ENCODE peak calls at places on chromosome 1, in five cellular contexts. A is HCT116, K is HepG2, N is H1, X is K562. B is an unnamed sample.

GRCh38 chr1:91621360-91621759 is 120.7 kb downstream of the CDC7 start:
- DNase-seq in A (no peak), K (no peak), N (no peak), X (no peak), B (no peak)

GRCh38 chr1:67988066-67988465 is 62.4 kb downstream of the DIRAS3 start:
- DNase-seq in A (no peak), K (no peak), N (no peak), X (no peak), B (no peak)

GRCh38 chr1:201505505-201505893 is 1.4 kb downstream of the CSRP1 start:
- DNase-seq in A (no peak), K (no peak), N (no peak), X (no peak), B (peak; percentile 68)

GRCh38 chr1:156664949-156665411 is 12.2 kb downstream of the NES start:
- DNase-seq in A (no peak), K (peak; percentile 78), N (no peak), X (no peak), B (no peak)

GRCh38 chr1:156546267-156546666 is 26.1 kb downstream of the IQGAP3 start:
- DNase-seq in A (no peak), K (no peak), N (no peak), X (no peak), B (no peak)

GRCh38 chr1:55129194-55129728 is 85.9 kb downstream of the USP24 start:
- DNase-seq in A (no peak), K (no peak), N (no peak), X (no peak), B (no peak)

GRCh38 chr1:157399984-157400382 is 152.3 kb downstream of the FCRL5 start:
- DNase-seq in A (no peak), K (peak; percentile 10), N (no peak), X (no peak), B (peak; percentile 16)

GRCh38 chr1:10728595-10729410 is 67.6 kb downstream of the CASZ1 start:
- DNase-seq in A (no peak), K (no peak), N (no peak), X (no peak), B (no peak)

GRCh38 chr1:178651742-178652141 is 73.3 kb upstream of the RALGPS2 start:
- DNase-seq in A (no peak), K (no peak), N (no peak), X (no peak), B (no peak)

GRCh38 chr1:32759997-32760623 is 57.0 kb downstream of the YARS1 start:
- DNase-seq in A (peak; percentile 94), K (peak; percentile 96), N (peak; percentile 99), X (peak; percentile 76), B (peak; percentile 99)

GRCh38 chr1:152182942-152183341 is 23.9 kb upstream of the RPTN start:
- DNase-seq in A (no peak), K (no peak), N (no peak), X (no peak), B (no peak)

GRCh38 chr1:241356187-241356518 is 852 bp downstream of the RGS7 start:
- DNase-seq in A (no peak), K (no peak), N (no peak), X (no peak), B (no peak)

GRCh38 chr1:182229907-182230522 is 161.6 kb downstream of the GLUL start:
- DNase-seq in A (no peak), K (no peak), N (no peak), X (no peak), B (no peak)

GRCh38 chr1:65724151-65724550 is 68.5 kb upstream of the PDE4B start:
- DNase-seq in A (no peak), K (no peak), N (no peak), X (no peak), B (no peak)

GRCh38 chr1:109239580-109240068 is 9.7 kb upstream of the CELSR2 start:
- DNase-seq in A (no peak), K (peak; percentile 66), N (peak; percentile 65), X (peak; percentile 72), B (peak; percentile 60)

GRCh38 chr1:167533851-167534300 is 15.5 kb upstream of the CD247 start:
- DNase-seq in A (peak; percentile 48), K (peak; percentile 54), N (peak; percentile 56), X (peak; percentile 86), B (peak; percentile 85)

GRCh38 chr1:215905493-215906095 is 338.5 kb downstream of the KCTD3 start:
- DNase-seq in A (no peak), K (no peak), N (no peak), X (no peak), B (no peak)

GRCh38 chr1:179930867-179931266 is 23.7 kb upstream of the CEP350 start:
- DNase-seq in A (no peak), K (no peak), N (no peak), X (no peak), B (no peak)

GRCh38 chr1:40710581-40711315 is 19.2 kb downstream of the NFYC start:
- DNase-seq in A (no peak), K (peak; percentile 67), N (no peak), X (no peak), B (no peak)
- TF ChIP-seq ZNF274 in A (no peak), K (no peak), N (no peak), X (no peak), B (no peak)

GRCh38 chr1:30872948-30873263 is 35.7 kb downstream of the SDC3 start:
- DNase-seq in A (no peak), K (no peak), N (no peak), X (no peak), B (no peak)
- H3K36me3 ChIP-seq in A (no peaks in the 10 kb centered on the region), K (no peaks in the 10 kb centered on the region), N (peaks cover 17% of the 10 kb centered on the region), X (peaks cover 28% of the 10 kb centered on the region), B (peaks cover 61% of the 10 kb centered on the region)

DNA sequence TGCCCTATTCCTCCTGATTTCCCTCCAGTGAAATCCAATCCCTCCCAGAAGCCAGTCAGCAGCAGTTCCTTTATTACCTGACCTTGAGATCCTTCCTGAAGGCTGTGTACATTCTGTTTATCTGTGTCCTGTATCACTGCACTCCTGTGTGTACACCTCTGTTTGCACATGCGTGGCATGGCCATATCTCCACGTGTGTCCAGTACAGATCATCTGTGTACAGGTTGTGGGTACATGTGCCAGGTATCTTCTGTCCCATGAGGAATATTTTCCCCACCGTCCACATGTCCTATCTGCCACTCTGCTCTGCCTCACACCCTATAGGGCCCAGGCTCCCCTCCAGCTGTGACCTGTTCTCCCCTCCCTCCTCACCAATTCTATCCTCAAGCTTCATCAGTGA is 2.8 kb downstream of the CDC42SE1 start:
- DNase-seq in A (no peak), K (no peak), N (no peak), X (no peak), B (no peak)
- H3K9ac ChIP-seq in A (no peak overlapping the region), K (peak overlapping the region; percentile 4), N (no peak overlapping the region), X (peak overlapping the region; percentile 80), B (peak overlapping the region; percentile 37)

DNA sequence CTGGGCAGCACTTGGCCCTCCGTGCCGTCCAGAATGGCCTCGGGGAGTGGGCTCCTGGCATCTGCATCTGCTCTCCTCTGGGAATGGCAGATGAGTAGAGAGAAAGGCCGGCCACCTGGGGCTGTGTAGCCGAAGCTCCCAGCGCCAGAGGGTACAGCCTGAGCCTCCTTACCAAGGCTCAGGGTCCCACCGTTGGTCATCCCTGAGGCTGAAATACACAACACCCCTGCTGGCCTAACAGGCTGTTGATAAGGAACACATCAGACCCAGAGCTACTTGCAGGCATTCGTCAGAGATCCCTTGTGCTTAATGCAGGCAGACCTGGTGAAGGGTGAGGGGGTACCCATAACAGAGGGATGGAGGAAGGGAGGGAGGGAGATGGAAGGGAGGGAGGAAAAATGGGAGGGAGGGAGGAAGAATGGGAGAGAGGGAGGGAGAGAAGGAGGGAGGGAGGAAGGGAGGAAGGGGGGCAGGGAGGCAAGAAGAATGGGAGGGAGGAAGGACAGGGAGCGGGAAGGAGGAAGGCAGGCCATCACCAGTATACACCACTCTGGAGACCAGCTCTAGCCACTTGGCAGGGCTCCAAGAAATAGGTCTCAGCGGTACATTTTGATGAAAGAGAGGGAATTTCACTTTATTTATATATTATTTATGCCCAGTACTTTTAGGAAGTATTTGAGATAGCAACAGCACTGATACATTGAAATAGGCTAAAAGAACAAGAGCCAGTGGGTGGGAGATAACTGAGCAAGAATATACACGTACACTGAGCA is 315.1 kb upstream of the VAMP3 start:
- DNase-seq in A (no peak), K (no peak), N (no peak), X (no peak), B (no peak)
- TF ChIP-seq ZNF274 in A (no peak), K (no peak), N (no peak), X (no peak), B (no peak)

GRCh38 chr1:228100822-228101613 is 2.1 kb downstream of the C1orf35 start:
- DNase-seq in A (no peak), K (no peak), N (no peak), X (peak; percentile 18), B (no peak)
- H3K36me3 ChIP-seq in A (peaks cover 15% of the 10 kb centered on the region), K (peaks cover 32% of the 10 kb centered on the region), N (peaks cover 19% of the 10 kb centered on the region), X (peaks cover 64% of the 10 kb centered on the region), B (peaks cover 71% of the 10 kb centered on the region)

GRCh38 chr1:63920154-63921117 is 146.6 kb downstream of the ROR1 start:
- DNase-seq in A (no peak), K (no peak), N (no peak), X (no peak), B (no peak)

GRCh38 chr1:63923302-63923701 is 149.5 kb downstream of the ROR1 start:
- DNase-seq in A (no peak), K (no peak), N (no peak), X (no peak), B (no peak)

GRCh38 chr1:63922848-63923247 is 149.0 kb downstream of the ROR1 start:
- DNase-seq in A (no peak), K (no peak), N (no peak), X (no peak), B (no peak)

GRCh38 chr1:63918395-63918945 is 144.7 kb downstream of the ROR1 start:
- DNase-seq in A (no peak), K (no peak), N (no peak), X (no peak), B (no peak)

DNA sequence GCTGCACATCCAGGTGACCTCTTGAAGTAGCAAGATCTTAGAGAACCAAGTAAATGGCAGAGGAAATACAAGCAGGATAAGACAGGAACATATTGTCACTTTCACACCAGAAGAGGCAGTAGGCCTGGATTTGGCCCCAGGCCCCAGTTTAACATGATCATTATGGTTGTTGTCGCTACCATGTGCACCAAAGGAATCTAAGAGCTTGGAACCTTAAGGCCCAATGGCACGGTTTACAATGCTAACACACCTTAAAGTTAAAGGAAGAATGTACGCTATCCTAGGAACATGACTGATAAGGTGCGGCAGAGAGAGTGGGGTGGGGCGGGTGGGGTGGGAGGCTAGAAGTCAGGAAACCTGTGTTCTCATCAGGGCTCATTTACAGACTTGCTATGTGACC is 147.5 kb downstream of the ROR1 start:
- DNase-seq in A (no peak), K (no peak), N (no peak), X (no peak), B (no peak)
- H3K9ac ChIP-seq in A (no peak overlapping the region), K (no peak overlapping the region), N (no peak overlapping the region), X (no peak overlapping the region), B (no peak overlapping the region)